ENCODE peak calls at places on chromosomes 16 and 17, in six cellular contexts. M, Z, X, D, K and U are unnamed samples.

GRCh38 chr17:30961213-30962188 is 9.3 kb upstream of the RNF135 start:
- DNase-seq in M (no peak), Z (peak), X (no peak), D (no peak), K (peak), U (no peak)

GRCh38 chr16:89360760-89361435 is 129.5 kb downstream of the ANKRD11 start:
- DNase-seq in M (no peak), Z (no peak), X (peak), D (no peak), K (peak), U (no peak)

GRCh38 chr17:61467416-61468262 is 15.4 kb downstream of the TBX4 start:
- DNase-seq in M (peak), Z (peak), X (peak), D (no peak), K (peak), U (no peak)

GRCh38 chr16:10961231-10961630 is 16.9 kb downstream of the CLEC16A start:
- DNase-seq in M (peak), Z (peak), X (no peak), D (no peak), K (no peak), U (peak)

GRCh38 chr16:89140981-89141883 is 30.3 kb upstream of the CDH15 start:
- DNase-seq in M (no peak), Z (no peak), X (peak), D (peak), K (no peak), U (no peak)

GRCh38 chr17:33200587-33200986 is 92.5 kb downstream of the ASIC2 start:
- DNase-seq in M (no peak), Z (peak), X (no peak), D (no peak), K (no peak), U (no peak)

GRCh38 chr17:50352072-50352692 is 6.3 kb downstream of the XYLT2 start:
- DNase-seq in M (no peak), Z (no peak), X (peak), D (no peak), K (no peak), U (no peak)

GRCh38 chr17:38601539-38602351 is 4.0 kb downstream of the SRCIN1 start:
- DNase-seq in M (no peak), Z (no peak), X (peak), D (no peak), K (no peak), U (no peak)

GRCh38 chr16:1979271-1980025 is 1.8 kb downstream of the NOXO1 start:
- DNase-seq in M (no peak), Z (peak), X (no peak), D (peak), K (no peak), U (no peak)

GRCh38 chr16:27109666-27110523 is 43.2 kb downstream of the C16orf82 start:
- DNase-seq in M (peak), Z (peak), X (peak), D (no peak), K (peak), U (peak)

GRCh38 chr16:80375513-80375912 is 165.3 kb upstream of the DYNLRB2 start:
- DNase-seq in M (no peak), Z (no peak), X (no peak), D (no peak), K (no peak), U (no peak)

GRCh38 chr17:67779098-67779672 is 46.1 kb upstream of the BPTF start:
- DNase-seq in M (no peak), Z (peak), X (peak), D (no peak), K (peak), U (no peak)

GRCh38 chr16:67667817-67668494 is 1.3 kb downstream of the C16orf86 start:
- DNase-seq in M (peak), Z (peak), X (peak), D (peak), K (peak), U (peak)

GRCh38 chr17:62666061-62666800 is 38.8 kb downstream of the MRC2 start:
- DNase-seq in M (no peak), Z (no peak), X (peak), D (peak), K (no peak), U (no peak)

GRCh38 chr17:491086-492014 is 138.7 kb upstream of the RPH3AL start:
- DNase-seq in M (peak), Z (peak), X (peak), D (no peak), K (peak), U (peak)

GRCh38 chr17:69870751-69871199 is 204.2 kb upstream of the KCNJ16 start:
- DNase-seq in M (peak), Z (peak), X (no peak), D (no peak), K (no peak), U (peak)

GRCh38 chr17:50191070-50192045 is 10.1 kb downstream of the COL1A1 start:
- DNase-seq in M (peak), Z (no peak), X (no peak), D (no peak), K (no peak), U (no peak)

GRCh38 chr17:17236295-17237025 is 508 bp downstream of the FLCN start:
- DNase-seq in M (peak), Z (peak), X (no peak), D (no peak), K (no peak), U (no peak)

GRCh38 chr17:33725675-33726271 is 432.7 kb upstream of the ASIC2 start:
- DNase-seq in M (no peak), Z (peak), X (no peak), D (no peak), K (peak), U (no peak)

GRCh38 chr16:75552951-75553350 is 3.1 kb downstream of the TMEM231 start:
- DNase-seq in M (no peak), Z (no peak), X (no peak), D (no peak), K (no peak), U (no peak)

GRCh38 chr17:6069611-6070279 is 434 bp upstream of the WSCD1 start:
- DNase-seq in M (no peak), Z (no peak), X (no peak), D (no peak), K (no peak), U (no peak)

GRCh38 chr17:28335959-28336871 is 654 bp downstream of the TNFAIP1 start:
- DNase-seq in M (peak), Z (peak), X (peak), D (peak), K (no peak), U (peak)

GRCh38 chr17:16443390-16444257 is 28.3 kb downstream of the TRPV2 start:
- DNase-seq in M (no peak), Z (no peak), X (no peak), D (peak), K (no peak), U (no peak)

GRCh38 chr17:2075336-2076056 is 20.6 kb downstream of the HIC1 start:
- DNase-seq in M (no peak), Z (no peak), X (peak), D (no peak), K (no peak), U (no peak)

GRCh38 chr16:65548470-65548869 is 426.6 kb upstream of the CDH11 start:
- DNase-seq in M (peak), Z (no peak), X (no peak), D (no peak), K (no peak), U (no peak)

GRCh38 chr17:33895491-33895890 is 359.6 kb upstream of the CCL2 start:
- DNase-seq in M (no peak), Z (no peak), X (no peak), D (no peak), K (no peak), U (no peak)

GRCh38 chr16:17777461-17777863 is 306.7 kb upstream of the XYLT1 start:
- DNase-seq in M (no peak), Z (no peak), X (no peak), D (no peak), K (no peak), U (no peak)

GRCh38 chr17:72119280-72119962 is 1.4 kb upstream of the SOX9 start:
- DNase-seq in M (no peak), Z (peak), X (no peak), D (no peak), K (no peak), U (no peak)

GRCh38 chr17:80035937-80036714 is at the start of gene CCDC40:
- DNase-seq in M (peak), Z (peak), X (peak), D (peak), K (peak), U (no peak)

GRCh38 chr16:12067714-12068401 is 91.3 kb downstream of the SNX29 start:
- DNase-seq in M (peak), Z (peak), X (peak), D (no peak), K (peak), U (peak)

GRCh38 chr17:69761767-69762321 is 313.2 kb upstream of the KCNJ16 start:
- DNase-seq in M (peak), Z (peak), X (no peak), D (no peak), K (no peak), U (peak)

GRCh38 chr16:4801051-4801961 is 1.1 kb downstream of the ROGDI start:
- DNase-seq in M (no peak), Z (no peak), X (peak), D (no peak), K (no peak), U (no peak)

GRCh38 chr17:79959042-79959441 is 76.6 kb downstream of the TBC1D16 start:
- DNase-seq in M (no peak), Z (no peak), X (no peak), D (no peak), K (no peak), U (no peak)

GRCh38 chr17:19302791-19303233 is 59.7 kb downstream of the B9D1 start:
- DNase-seq in M (no peak), Z (no peak), X (no peak), D (no peak), K (peak), U (no peak)

GRCh38 chr16:80066805-80067580 is 466.5 kb upstream of the MAF start:
- DNase-seq in M (no peak), Z (no peak), X (no peak), D (no peak), K (no peak), U (no peak)

GRCh38 chr17:30580916-30581315 is 103.7 kb downstream of the GOSR1 start:
- DNase-seq in M (peak), Z (no peak), X (no peak), D (no peak), K (no peak), U (no peak)

GRCh38 chr17:40427002-40427491 is 9.4 kb upstream of the TOP2A start:
- DNase-seq in M (no peak), Z (no peak), X (no peak), D (no peak), K (no peak), U (no peak)

GRCh38 chr17:38844261-38844757 is 9.2 kb downstream of the RPL23 start:
- DNase-seq in M (peak), Z (peak), X (no peak), D (no peak), K (peak), U (no peak)

GRCh38 chr17:7560172-7561027 is 1.3 kb upstream of the SENP3 start:
- DNase-seq in M (no peak), Z (peak), X (peak), D (no peak), K (peak), U (no peak)
- TF ChIP-seq CTCF in M (no peak), Z (peak), X (peak), D (no peak), K (no peak), U (peak)

GRCh38 chr16:15523092-15523541 is 88.7 kb downstream of the BMERB1 start:
- DNase-seq in M (no peak), Z (no peak), X (no peak), D (no peak), K (peak), U (no peak)
- TF ChIP-seq CTCF in M (no peak), Z (no peak), X (no peak), D (peak), K (peak), U (no peak)

DNA sequence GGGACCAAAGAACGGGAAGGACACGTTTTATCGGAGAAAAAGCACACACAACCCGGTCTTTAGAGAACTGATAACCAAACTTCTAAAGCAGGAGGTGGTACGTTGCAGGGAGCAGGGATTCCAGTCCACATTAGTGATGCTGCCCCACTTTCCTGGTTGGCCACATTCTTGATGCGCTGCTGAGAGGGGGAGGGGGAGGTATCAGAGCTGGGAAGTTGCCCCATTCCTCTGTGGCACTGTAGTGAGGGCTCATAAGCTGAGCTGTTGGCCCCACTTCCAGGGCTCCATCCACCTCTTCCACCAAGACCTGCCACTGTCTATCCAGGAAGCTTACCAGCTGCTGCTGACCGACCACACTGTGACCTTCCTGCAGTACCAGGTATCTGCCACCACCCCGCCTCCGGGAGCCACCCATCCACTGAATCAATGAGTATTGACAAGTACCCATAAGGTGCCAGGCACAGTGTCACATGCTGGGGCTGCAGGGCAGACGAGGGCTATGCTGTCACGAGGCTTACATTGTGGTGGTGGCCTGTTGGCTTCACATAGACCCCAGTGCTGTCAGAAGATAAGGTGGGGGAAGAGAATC is 1.0 kb downstream of the TSEN54 start:
- DNase-seq in M (no peak), Z (peak), X (peak), D (peak), K (peak), U (no peak)
- TF ChIP-seq CTCF in M (peak), Z (peak), X (no peak), D (no peak), K (peak), U (no peak)

DNA sequence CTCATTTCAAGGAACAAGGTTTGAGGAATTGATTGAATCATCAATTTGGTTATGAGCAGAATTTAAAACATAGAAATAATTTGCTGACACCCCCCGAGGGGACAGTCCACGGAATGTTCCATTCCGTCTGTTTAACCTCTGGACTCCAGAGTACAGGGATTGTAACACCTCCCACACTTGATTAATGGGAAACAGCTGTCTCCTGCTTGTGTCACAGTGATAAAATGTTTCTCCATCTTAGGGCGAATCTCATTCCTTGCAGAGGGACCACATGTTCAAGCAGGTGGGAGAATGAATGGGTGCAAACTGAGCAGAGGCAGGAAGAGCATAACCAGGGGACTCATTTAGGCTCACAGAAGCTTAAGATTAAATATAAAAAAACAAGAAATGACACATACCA is 249.6 kb upstream of the RBFOX1 start:
- DNase-seq in M (no peak), Z (no peak), X (no peak), D (no peak), K (no peak), U (no peak)
- TF ChIP-seq CTCF in M (no peak), Z (no peak), X (no peak), D (no peak), K (no peak), U (no peak)

GRCh38 chr17:82081546-82081945 is 15.9 kb upstream of the DUS1L start:
- DNase-seq in M (no peak), Z (no peak), X (no peak), D (no peak), K (no peak), U (no peak)
- TF ChIP-seq CTCF in M (no peak), Z (no peak), X (no peak), D (no peak), K (no peak), U (no peak)